ENCODE peak calls at places on chromosomes 11 and 22, in six cellular contexts. Y is activated effector memory CD4-positive, alpha-beta T cell treated with anti-CD3 and anti-CD28 coated beads, Interleukin-2, amount 50 U/mL, for 16 hours; O is GM04504; S is hypothalamus; Q is AG09309; U is GM12865. B is an unnamed sample.

GRCh38 chr22:36160499-36160942 is at the start of gene APOL3:
- DNase-seq in U (peak), Q (no peak), O (no peak), S (no peak), Y (peak), B (no peak)

GRCh38 chr11:84993386-84993785 is 633.8 kb downstream of the DLG2 start:
- DNase-seq in O (no peak), Q (no peak), Y (no peak), U (peak), S (no peak), B (no peak)

GRCh38 chr11:31932879-31933278 is 121.8 kb upstream of the PAX6 start:
- DNase-seq in Y (no peak), Q (no peak), O (no peak), S (no peak), U (no peak), B (no peak)

GRCh38 chr11:102485095-102485722 is 32.6 kb upstream of the TMEM123 start:
- DNase-seq in Q (peak), U (no peak), O (no peak), Y (no peak), S (no peak), B (no peak)

GRCh38 chr11:85918910-85919794 is 64.0 kb downstream of the CCDC83 start:
- DNase-seq in O (no peak), Q (no peak), Y (no peak), U (no peak), S (no peak), B (no peak)

GRCh38 chr22:21818487-21819182 is 48.8 kb downstream of the MAPK1 start:
- DNase-seq in U (no peak), Q (no peak), S (no peak), O (no peak), Y (no peak), B (no peak)

GRCh38 chr22:17782621-17783020 is 8.4 kb upstream of the BID start:
- DNase-seq in U (no peak), Q (no peak), S (no peak), Y (no peak), O (no peak), B (no peak)

GRCh38 chr11:32032478-32032877 is 58.4 kb upstream of the RCN1 start:
- DNase-seq in Y (no peak), S (no peak), U (peak), Q (no peak), O (no peak), B (no peak)

GRCh38 chr11:126628790-126629621 is 273.5 kb downstream of the ST3GAL4 start:
- DNase-seq in S (peak), Q (peak), U (no peak), Y (no peak), O (peak), B (peak)

GRCh38 chr11:3220521-3221407 is 2.2 kb upstream of the MRGPRG start:
- DNase-seq in S (no peak), Y (no peak), U (no peak), Q (no peak), O (no peak), B (no peak)

GRCh38 chr11:2572491-2573239 is 127.1 kb downstream of the KCNQ1OT1 start:
- DNase-seq in U (no peak), Q (no peak), O (no peak), S (no peak), Y (peak), B (no peak)

GRCh38 chr22:44340271-44341239 is 27.8 kb upstream of the SHISAL1 start:
- DNase-seq in O (no peak), U (no peak), Y (peak), Q (no peak), S (no peak), B (peak)

GRCh38 chr11:94868468-94868867 is 100.3 kb downstream of the AMOTL1 start:
- DNase-seq in U (no peak), Y (no peak), S (no peak), Q (no peak), O (no peak), B (no peak)

GRCh38 chr11:120712014-120712413 is 200.5 kb downstream of the GRIK4 start:
- DNase-seq in O (no peak), Y (no peak), S (no peak), Q (no peak), U (no peak), B (no peak)

GRCh38 chr11:60378359-60378758 is at the start of gene MS4A7:
- DNase-seq in Q (no peak), Y (no peak), O (no peak), U (peak), S (no peak), B (no peak)

GRCh38 chr11:125170001-125170405 is 5.5 kb downstream of the PKNOX2 start:
- DNase-seq in O (no peak), Y (no peak), Q (no peak), S (no peak), U (no peak), B (no peak)

GRCh38 chr11:34052608-34053160 is 1.2 kb downstream of the CAPRIN1 start:
- DNase-seq in Q (no peak), Y (no peak), U (peak), S (peak), O (no peak), B (no peak)

GRCh38 chr11:134580635-134581025 is 168.6 kb upstream of the B3GAT1 start:
- DNase-seq in U (no peak), Q (no peak), S (no peak), Y (no peak), O (no peak), B (no peak)

GRCh38 chr11:120964857-120965256 is 59.0 kb upstream of the TBCEL start:
- DNase-seq in O (peak), Q (no peak), Y (no peak), U (no peak), S (no peak), B (no peak)

GRCh38 chr11:114964676-114965214 is 286.4 kb downstream of the NXPE2 start:
- DNase-seq in Y (no peak), U (no peak), O (no peak), S (no peak), Q (no peak), B (no peak)

GRCh38 chr22:47299879-47300697 is 537.6 kb downstream of the TBC1D22A start:
- DNase-seq in U (no peak), Y (no peak), Q (no peak), O (no peak), S (no peak), B (no peak)

GRCh38 chr22:42819412-42820069 is 37.5 kb downstream of the ARFGAP3 start:
- DNase-seq in Y (no peak), S (no peak), Q (no peak), O (no peak), U (no peak), B (no peak)

GRCh38 chr22:31137721-31138120 is 2.6 kb downstream of the PLA2G3 start:
- DNase-seq in U (no peak), S (no peak), Q (no peak), Y (no peak), O (no peak), B (no peak)

GRCh38 chr11:109062445-109062844 is 359.5 kb upstream of the C11orf87 start:
- DNase-seq in Q (peak), O (no peak), U (no peak), S (no peak), Y (no peak), B (no peak)

GRCh38 chr11:32290783-32291182 is 144.6 kb downstream of the WT1 start:
- DNase-seq in S (peak), Y (no peak), Q (no peak), O (no peak), U (no peak), B (no peak)

GRCh38 chr11:36361901-36362391 is 65.9 kb downstream of the PRR5L start:
- DNase-seq in O (peak), Y (no peak), U (no peak), S (no peak), Q (peak), B (no peak)

GRCh38 chr11:126219547-126219946 is 8.0 kb downstream of the FAM118B start:
- DNase-seq in O (no peak), U (no peak), S (no peak), Y (no peak), Q (no peak), B (no peak)

GRCh38 chr11:100557830-100558611 is 129.1 kb upstream of the ARHGAP42 start:
- DNase-seq in O (peak), U (no peak), Q (no peak), Y (no peak), S (no peak), B (no peak)